ENCODE peak calls at places on chromosomes 4 and X, in four cellular contexts. One of them, this sample, is unnamed.

GRCh38 chr4:3112241-3112978 is 37.9 kb downstream of the HTT start:
- DNase-seq in K562: no peak
- DNase-seq in H1: no peak
- DNase-seq in WTC11: no peak
- DNase-seq in this sample: no peak

GRCh38 chrX:132488092-132488749 is 617 bp downstream of the MBNL3 start:
- DNase-seq in K562: no peak
- DNase-seq in H1: no peak
- DNase-seq in WTC11: no peak
- DNase-seq in this sample: no peak

GRCh38 chr4:113069212-113069892 is 19.9 kb downstream of the ANK2 start:
- DNase-seq in K562: no peak
- DNase-seq in H1: no peak
- DNase-seq in WTC11: no peak
- DNase-seq in this sample: no peak

GRCh38 chr4:19944806-19945205 is 306.9 kb upstream of the SLIT2 start:
- DNase-seq in K562: no peak
- DNase-seq in H1: no peak
- DNase-seq in WTC11: no peak
- DNase-seq in this sample: peak; percentile 44

GRCh38 chrX:100207331-100208024 is 202.6 kb downstream of the PCDH19 start:
- DNase-seq in K562: no peak
- DNase-seq in H1: no peak
- DNase-seq in WTC11: no peak
- DNase-seq in this sample: no peak

GRCh38 chr4:184884863-184885262 is 59.1 kb upstream of the ACSL1 start:
- DNase-seq in K562: no peak
- DNase-seq in H1: no peak
- DNase-seq in WTC11: no peak
- DNase-seq in this sample: no peak

GRCh38 chrX:153509592-153509991 is 7.8 kb upstream of the ATP2B3 start:
- DNase-seq in K562: no peak
- DNase-seq in H1: no peak
- DNase-seq in WTC11: no peak
- DNase-seq in this sample: no peak

GRCh38 chr4:30716671-30717207 is 3.4 kb upstream of the PCDH7 start:
- DNase-seq in K562: no peak
- DNase-seq in H1: no peak
- DNase-seq in WTC11: no peak
- DNase-seq in this sample: no peak

GRCh38 chrX:24646745-24647182 is 383 bp downstream of the PCYT1B start:
- DNase-seq in K562: no peak
- DNase-seq in H1: no peak
- DNase-seq in WTC11: peak; percentile 11
- DNase-seq in this sample: peak; percentile 10

GRCh38 chr4:66091801-66092200 is 421.5 kb upstream of the EPHA5 start:
- DNase-seq in K562: no peak
- DNase-seq in H1: no peak
- DNase-seq in WTC11: no peak
- DNase-seq in this sample: no peak

GRCh38 chr4:76168688-76169087 is 20.5 kb upstream of the NUP54 start:
- DNase-seq in K562: no peak
- DNase-seq in H1: no peak
- DNase-seq in WTC11: no peak
- DNase-seq in this sample: no peak

GRCh38 chrX:154712781-154713391 is 38.0 kb downstream of the GAB3 start:
- DNase-seq in K562: no peak
- DNase-seq in H1: no peak
- DNase-seq in WTC11: no peak
- DNase-seq in this sample: no peak

DNA sequence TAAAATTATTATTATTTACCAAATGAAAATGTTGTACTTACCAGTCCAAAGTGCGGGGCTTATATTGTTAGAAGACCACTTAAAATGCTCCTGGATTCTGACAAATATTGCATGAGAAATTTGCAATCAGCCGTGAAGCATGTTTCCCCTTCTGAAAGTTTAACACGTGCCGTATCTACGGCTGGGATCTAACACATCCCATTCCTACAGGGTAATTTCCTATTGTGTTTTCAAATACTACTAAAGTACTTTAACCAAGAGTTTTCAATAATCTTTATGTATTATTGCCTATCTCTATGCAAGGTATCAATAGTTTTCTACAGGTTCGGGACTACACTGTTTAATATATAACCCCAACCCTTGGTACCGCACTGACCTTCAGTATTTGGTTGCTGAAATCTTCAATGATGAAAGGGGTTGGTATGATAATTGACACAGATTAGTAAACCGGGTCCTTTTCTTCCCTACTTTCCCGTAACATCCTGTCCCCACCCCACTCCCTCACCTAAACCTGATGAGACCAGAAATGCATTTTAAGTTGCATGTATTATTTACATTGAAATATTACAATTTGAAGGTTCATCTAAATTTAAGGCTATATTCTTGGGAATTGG is 795 bp upstream of the BRWD3 start:
- DNase-seq in K562: peak; percentile 3
- DNase-seq in H1: no peak
- DNase-seq in WTC11: no peak
- DNase-seq in this sample: no peak
- TF ChIP-seq TEAD4 in K562: no peak
- TF ChIP-seq TEAD4 in H1: no peak
- TF ChIP-seq TEAD4 in WTC11: no peak
- TF ChIP-seq TEAD4 in this sample: no peak

GRCh38 chr4:145071560-145071959 is 26.4 kb downstream of the ANAPC10 start:
- DNase-seq in K562: no peak
- DNase-seq in H1: no peak
- DNase-seq in WTC11: no peak
- DNase-seq in this sample: no peak

GRCh38 chr4:145075742-145076472 is 22.1 kb downstream of the ANAPC10 start:
- DNase-seq in K562: no peak
- DNase-seq in H1: no peak
- DNase-seq in WTC11: no peak
- DNase-seq in this sample: no peak

GRCh38 chr4:145081756-145082155 is 16.2 kb downstream of the ANAPC10 start:
- DNase-seq in K562: no peak
- DNase-seq in H1: no peak
- DNase-seq in WTC11: no peak
- DNase-seq in this sample: no peak

DNA sequence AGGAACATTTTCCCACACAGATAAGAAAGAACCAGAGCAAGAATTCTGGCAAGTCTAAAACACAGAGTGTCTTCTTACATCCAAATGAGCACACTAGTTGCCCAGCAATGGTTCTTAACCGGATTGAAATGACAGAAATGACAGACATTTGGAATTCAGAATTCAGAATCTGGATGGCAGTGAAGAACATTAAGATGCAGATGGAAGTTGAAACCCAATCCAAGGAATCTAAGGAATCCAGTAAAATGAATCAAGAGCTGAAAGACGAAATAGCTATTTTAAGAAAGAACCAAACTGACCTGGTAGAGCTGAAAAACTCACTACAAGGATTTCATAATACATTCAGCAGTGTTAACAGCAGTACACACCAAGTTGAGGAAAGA is 21.5 kb downstream of the ANAPC10 start:
- DNase-seq in K562: no peak
- DNase-seq in H1: no peak
- DNase-seq in WTC11: no peak
- DNase-seq in this sample: no peak
- TF ChIP-seq TEAD4 in K562: no peak
- TF ChIP-seq TEAD4 in H1: no peak
- TF ChIP-seq TEAD4 in WTC11: no peak
- TF ChIP-seq TEAD4 in this sample: no peak

DNA sequence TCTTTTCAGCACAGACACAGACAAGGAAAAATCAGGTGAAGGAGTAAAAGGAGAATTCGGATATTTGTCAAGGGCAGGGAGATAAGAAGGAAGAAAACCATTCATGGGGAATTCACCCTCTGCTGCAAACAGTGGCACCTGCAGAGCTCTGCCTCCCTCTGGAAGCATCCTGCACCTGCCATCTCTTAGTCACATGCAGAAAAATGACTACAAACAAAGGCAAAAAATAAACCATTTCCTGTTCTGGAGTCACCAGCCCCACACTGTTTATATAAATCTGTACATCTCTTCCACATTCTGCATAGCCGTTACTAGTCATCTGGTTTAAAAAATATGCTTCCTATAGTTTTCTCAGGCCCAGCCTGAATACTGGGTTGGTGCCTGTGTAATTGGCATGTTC is 205.3 kb downstream of the ARAP2 start:
- DNase-seq in K562: no peak
- DNase-seq in H1: no peak
- DNase-seq in WTC11: peak; percentile 20
- DNase-seq in this sample: no peak
- TF ChIP-seq TEAD4 in K562: no peak
- TF ChIP-seq TEAD4 in H1: no peak
- TF ChIP-seq TEAD4 in WTC11: no peak
- TF ChIP-seq TEAD4 in this sample: no peak

GRCh38 chr4:34202154-34202553 is 2042.2 kb downstream of the ARAP2 start:
- DNase-seq in K562: no peak
- DNase-seq in H1: no peak
- DNase-seq in WTC11: no peak
- DNase-seq in this sample: no peak
- TF ChIP-seq TEAD4 in K562: no peak
- TF ChIP-seq TEAD4 in H1: no peak
- TF ChIP-seq TEAD4 in WTC11: no peak
- TF ChIP-seq TEAD4 in this sample: no peak

GRCh38 chr4:16674133-16674532 is 224.3 kb downstream of the LDB2 start:
- DNase-seq in K562: no peak
- DNase-seq in H1: no peak
- DNase-seq in WTC11: no peak
- DNase-seq in this sample: peak; percentile 58

GRCh38 chr4:16665942-16666586 is 232.4 kb downstream of the LDB2 start:
- DNase-seq in K562: no peak
- DNase-seq in H1: no peak
- DNase-seq in WTC11: no peak
- DNase-seq in this sample: no peak

GRCh38 chr4:16670726-16671125 is 227.7 kb downstream of the LDB2 start:
- DNase-seq in K562: no peak
- DNase-seq in H1: no peak
- DNase-seq in WTC11: no peak
- DNase-seq in this sample: no peak

GRCh38 chr4:16667464-16667863 is 231.0 kb downstream of the LDB2 start:
- DNase-seq in K562: no peak
- DNase-seq in H1: no peak
- DNase-seq in WTC11: no peak
- DNase-seq in this sample: no peak

DNA sequence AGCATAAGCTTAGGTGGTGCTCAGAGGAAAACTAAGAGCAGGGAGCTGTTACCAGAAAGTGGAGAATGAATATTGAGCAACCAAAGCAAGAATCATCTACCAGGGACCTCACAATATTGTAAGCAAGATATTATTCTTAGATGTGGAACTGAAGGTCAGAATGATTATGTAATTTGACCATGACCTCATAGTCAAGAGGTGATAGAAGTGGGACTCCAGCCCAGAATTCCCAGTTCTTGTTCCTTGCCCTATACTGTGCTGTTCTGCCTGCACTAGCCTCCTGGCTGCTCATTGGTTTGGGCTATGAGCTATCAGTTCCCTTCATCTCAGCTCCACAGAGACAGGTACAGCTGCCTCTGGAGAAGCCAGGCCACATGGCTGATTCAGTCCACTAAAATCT is 229.4 kb downstream of the LDB2 start:
- DNase-seq in K562: no peak
- DNase-seq in H1: no peak
- DNase-seq in WTC11: no peak
- DNase-seq in this sample: no peak
- TF ChIP-seq TEAD4 in K562: no peak
- TF ChIP-seq TEAD4 in H1: no peak
- TF ChIP-seq TEAD4 in WTC11: no peak
- TF ChIP-seq TEAD4 in this sample: no peak

GRCh38 chr4:40283413-40283812 is 51.7 kb upstream of the CHRNA9 start:
- DNase-seq in K562: no peak
- DNase-seq in H1: no peak
- DNase-seq in WTC11: no peak
- DNase-seq in this sample: no peak

GRCh38 chr4:40283968-40284367 is 51.2 kb upstream of the CHRNA9 start:
- DNase-seq in K562: peak; percentile 30
- DNase-seq in H1: no peak
- DNase-seq in WTC11: no peak
- DNase-seq in this sample: no peak

GRCh38 chr4:40281913-40282312 is 53.2 kb upstream of the CHRNA9 start:
- DNase-seq in K562: no peak
- DNase-seq in H1: no peak
- DNase-seq in WTC11: no peak
- DNase-seq in this sample: no peak

GRCh38 chr4:40281099-40281498 is 54.0 kb upstream of the CHRNA9 start:
- DNase-seq in K562: no peak
- DNase-seq in H1: no peak
- DNase-seq in WTC11: no peak
- DNase-seq in this sample: no peak

GRCh38 chr4:40280586-40280985 is 54.5 kb upstream of the CHRNA9 start:
- DNase-seq in K562: no peak
- DNase-seq in H1: no peak
- DNase-seq in WTC11: no peak
- DNase-seq in this sample: no peak
- TF ChIP-seq TEAD4 in K562: no peak
- TF ChIP-seq TEAD4 in H1: no peak
- TF ChIP-seq TEAD4 in WTC11: no peak
- TF ChIP-seq TEAD4 in this sample: no peak

GRCh38 chr4:15042529-15043167 is 40.4 kb downstream of the CPEB2 start:
- DNase-seq in K562: no peak
- DNase-seq in H1: no peak
- DNase-seq in WTC11: no peak
- DNase-seq in this sample: no peak

GRCh38 chr4:15034071-15034764 is 31.9 kb downstream of the CPEB2 start:
- DNase-seq in K562: no peak
- DNase-seq in H1: no peak
- DNase-seq in WTC11: no peak
- DNase-seq in this sample: no peak

GRCh38 chr4:15035152-15035551 is 32.9 kb downstream of the CPEB2 start:
- DNase-seq in K562: no peak
- DNase-seq in H1: no peak
- DNase-seq in WTC11: no peak
- DNase-seq in this sample: no peak

GRCh38 chr4:15040916-15041463 is 38.7 kb downstream of the CPEB2 start:
- DNase-seq in K562: no peak
- DNase-seq in H1: no peak
- DNase-seq in WTC11: no peak
- DNase-seq in this sample: no peak

DNA sequence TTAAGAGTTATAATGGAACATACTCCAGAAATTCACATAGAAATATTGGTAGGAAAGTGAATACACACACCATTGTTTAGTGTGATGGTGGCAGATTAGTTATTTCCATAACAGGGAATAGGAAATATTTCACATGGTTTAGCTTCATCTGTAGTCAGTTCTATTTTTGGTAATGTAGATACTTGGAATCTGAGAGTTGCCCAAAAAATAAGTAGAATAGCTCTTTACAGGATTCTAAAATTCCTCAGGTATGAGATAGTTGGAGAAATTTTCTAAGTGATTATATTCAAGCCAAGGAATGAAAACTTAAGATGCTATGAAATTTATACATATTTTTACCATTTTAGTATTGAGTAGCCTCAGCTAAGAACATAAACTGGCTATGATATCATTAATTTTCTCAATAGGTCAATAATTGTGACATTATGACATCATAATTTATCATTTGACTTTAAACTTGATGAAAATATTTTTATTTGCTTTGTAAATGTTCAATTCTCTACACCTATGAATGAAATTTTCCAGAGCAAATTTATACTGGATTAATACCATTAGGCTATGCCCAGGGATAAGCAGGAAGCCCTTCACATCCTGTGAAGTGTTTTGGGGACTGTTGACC is 35.8 kb downstream of the CPEB2 start:
- DNase-seq in K562: no peak
- DNase-seq in H1: no peak
- DNase-seq in WTC11: no peak
- DNase-seq in this sample: no peak
- TF ChIP-seq TEAD4 in K562: no peak
- TF ChIP-seq TEAD4 in H1: no peak
- TF ChIP-seq TEAD4 in WTC11: no peak
- TF ChIP-seq TEAD4 in this sample: no peak

This sample was measured in SK-N-SH.